ENCODE peak calls at places on chromosome 6, in five cellular contexts. S is mucosa of descending colon, C is hepatocyte, F is uterus, P is right atrium auricular region. Y is an unnamed sample. For H3K36me3, the result is how much of the 10 kb centered on the place peaks cover.

GRCh38 chr6:56241106-56241812 is 6.1 kb downstream of the COL21A1 start:
- DNase-seq in S (no peak), C (no peak), F (no peak), P (no peak), Y (no peak)

GRCh38 chr6:5261545-5262109 is 314 bp downstream of the FARS2 start:
- DNase-seq in S (no peak), C (no peak), F (no peak), P (no peak), Y (no peak)

GRCh38 chr6:10518461-10519216 is 2.5 kb upstream of the GCNT2 start:
- DNase-seq in S (peak), C (peak), F (no peak), P (no peak), Y (peak)

GRCh38 chr6:115474443-115475041 is 586.1 kb downstream of the FRK start:
- DNase-seq in S (no peak), C (no peak), F (no peak), P (no peak), Y (no peak)

GRCh38 chr6:85726206-85726605 is 83.5 kb upstream of the SYNCRIP start:
- DNase-seq in S (no peak), C (no peak), F (no peak), P (no peak), Y (no peak)

GRCh38 chr6:1624848-1625341 is 15.2 kb downstream of the FOXC1 start:
- DNase-seq in S (no peak), C (peak), F (no peak), P (no peak), Y (no peak)

GRCh38 chr6:121559611-121560269 is 124.3 kb downstream of the GJA1 start:
- DNase-seq in S (no peak), C (no peak), F (no peak), P (no peak), Y (no peak)

GRCh38 chr6:127634178-127634577 is 57.2 kb downstream of the C6orf58 start:
- DNase-seq in S (no peak), C (no peak), F (no peak), P (no peak), Y (no peak)

GRCh38 chr6:139888691-139889122 is 514.3 kb upstream of the CITED2 start:
- DNase-seq in S (no peak), C (no peak), F (no peak), P (no peak), Y (no peak)

GRCh38 chr6:79946242-79946641 is 1.1 kb downstream of the ELOVL4 start:
- DNase-seq in S (no peak), C (peak), F (no peak), P (no peak), Y (no peak)

GRCh38 chr6:84547341-84547794 is 217.0 kb downstream of the TBX18 start:
- DNase-seq in S (no peak), C (no peak), F (no peak), P (no peak), Y (no peak)

GRCh38 chr6:26103141-26103769 is 16.0 kb downstream of the HFE start:
- DNase-seq in S (no peak), C (peak), F (no peak), P (no peak), Y (no peak)

GRCh38 chr6:43456737-43457126 is 1.4 kb upstream of the DLK2 start:
- DNase-seq in S (no peak), C (no peak), F (no peak), P (no peak), Y (no peak)

DNA sequence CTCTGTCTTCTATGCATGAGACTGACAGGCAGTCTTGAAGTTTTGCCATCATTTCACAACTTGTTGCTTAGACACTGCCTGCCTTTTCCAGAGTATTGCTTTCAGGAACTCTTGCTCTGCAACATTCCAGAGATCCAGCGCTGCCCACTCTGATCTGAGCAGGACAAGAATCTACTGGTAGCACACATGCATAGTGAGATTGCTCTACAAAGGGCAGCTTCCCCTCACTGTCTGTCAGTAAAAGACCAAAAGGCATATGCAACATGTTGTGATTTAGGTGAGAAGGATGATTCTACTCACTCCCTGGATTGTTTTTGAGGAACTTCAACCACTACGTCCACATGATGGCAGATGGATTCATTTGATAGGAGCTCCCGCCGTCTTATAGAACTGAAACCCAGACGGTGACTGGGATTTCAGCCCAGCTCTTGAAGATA is 259.1 kb downstream of the ARID1B start:
- DNase-seq in S (no peak), C (peak), F (no peak), P (no peak), Y (no peak)
- TF ChIP-seq CTCF in S (no peak), C (no peak), F (no peak), P (no peak), Y (no peak)

GRCh38 chr6:41648921-41649320 is 10.7 kb downstream of the MDFI start:
- DNase-seq in S (no peak), C (no peak), F (no peak), P (no peak), Y (no peak)
- H3K4me3 ChIP-seq in S (no peak), C (no peak), F (no peak), P (no peak), Y (no peak)

GRCh38 chr6:3398165-3398562 is 58.7 kb downstream of the SLC22A23 start:
- DNase-seq in S (no peak), C (no peak), F (no peak), P (no peak), Y (no peak)
- H3K36me3 ChIP-seq in S (under half), C (under half), F (under half), P (under half), Y (under half)

GRCh38 chr6:137630666-137631065 is 136.5 kb upstream of the OLIG3 start:
- DNase-seq in S (no peak), C (no peak), F (no peak), P (no peak), Y (no peak)

GRCh38 chr6:137625100-137625661 is 131.0 kb upstream of the OLIG3 start:
- DNase-seq in S (no peak), C (no peak), F (no peak), P (no peak), Y (no peak)

GRCh38 chr6:137631323-137631722 is 137.1 kb upstream of the OLIG3 start:
- DNase-seq in S (no peak), C (no peak), F (no peak), P (no peak), Y (no peak)

GRCh38 chr6:137623293-137623692 is 129.1 kb upstream of the OLIG3 start:
- DNase-seq in S (no peak), C (no peak), F (no peak), P (no peak), Y (no peak)

DNA sequence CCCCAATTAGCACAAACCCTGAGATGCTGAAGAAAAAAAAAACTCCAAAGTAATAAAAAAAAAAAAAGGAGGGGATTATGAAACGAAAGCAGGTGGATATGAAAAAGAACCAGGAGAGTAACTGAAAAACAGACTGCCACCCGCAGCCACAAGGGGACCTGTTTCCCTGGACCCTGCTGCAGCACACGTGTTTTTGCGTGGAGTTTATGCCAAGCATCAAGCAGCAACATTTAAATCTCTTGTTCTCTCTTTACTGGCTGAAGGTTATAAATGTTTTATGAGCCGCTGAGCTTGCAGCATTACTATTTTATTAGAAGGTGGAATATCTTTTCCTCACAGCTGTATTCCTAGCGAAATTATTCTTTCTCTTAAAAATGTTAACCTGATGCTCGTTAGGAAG is 131.6 kb upstream of the OLIG3 start:
- DNase-seq in S (no peak), C (no peak), F (no peak), P (no peak), Y (no peak)
- TF ChIP-seq CTCF in S (no peak), C (no peak), F (no peak), P (no peak), Y (no peak)

DNA sequence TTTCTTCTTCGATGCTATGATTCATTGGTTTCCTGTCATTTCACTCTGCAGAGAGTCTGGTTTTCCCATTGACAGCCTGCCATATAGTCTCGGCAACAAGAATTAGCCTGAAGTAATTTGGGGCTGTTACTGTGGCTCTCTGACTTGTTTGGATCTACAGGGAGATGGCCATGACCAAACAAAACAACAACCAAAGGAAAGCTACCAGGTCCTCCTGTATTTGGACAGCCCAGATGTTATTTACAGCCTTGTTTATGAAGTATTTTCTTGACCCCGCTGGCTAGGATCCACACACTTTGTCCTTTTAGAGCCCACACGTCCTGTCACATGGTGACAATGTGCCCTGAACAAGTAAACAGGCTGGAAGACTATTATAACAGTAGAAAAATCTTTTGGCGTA is 111.4 kb upstream of the PREP start:
- DNase-seq in S (no peak), C (no peak), F (peak), P (no peak), Y (no peak)
- H3K4me3 ChIP-seq in S (no peak), C (no peak), F (no peak), P (no peak), Y (no peak)

GRCh38 chr6:152360016-152360415 is 277.1 kb downstream of the SYNE1 start:
- DNase-seq in S (no peak), C (no peak), F (no peak), P (no peak), Y (no peak)
- H3K36me3 ChIP-seq in S (under half), C (under half), F (under half), P (half or more), Y (under half)

Y was measured in colonic mucosa.